ENCODE peak calls at places on chromosome 12, in four cellular contexts. S, U, B and E are unnamed samples.

GRCh38 chr12:13277278-13277677 is 80.8 kb downstream of the EMP1 start:
- DNase-seq in S (no peak), B (no peak), U (no peak), E (no peak)

GRCh38 chr12:12272869-12273268 is 6.0 kb upstream of the LRP6 start:
- DNase-seq in B (peak; percentile 5), S (no peak), U (no peak), E (peak; percentile 36)

GRCh38 chr12:20604408-20604807 is 90.7 kb upstream of the SLCO1C1 start:
- DNase-seq in S (no peak), U (no peak), B (no peak), E (no peak)

GRCh38 chr12:3148366-3149000 is 71.3 kb downstream of the TSPAN9 start:
- DNase-seq in S (peak; percentile 40), B (no peak), U (peak; percentile 78), E (no peak)

GRCh38 chr12:2794261-2794735 is 472 bp upstream of the FKBP4 start:
- DNase-seq in S (peak; percentile 48), B (no peak), U (peak; percentile 57), E (no peak)

GRCh38 chr12:34186492-34186891 is 164.2 kb downstream of the ALG10 start:
- DNase-seq in B (no peak), U (no peak), S (no peak), E (no peak)

GRCh38 chr12:95279835-95280234 is 62.2 kb downstream of the VEZT start:
- DNase-seq in U (no peak), B (no peak), S (no peak), E (no peak)

GRCh38 chr12:119594399-119594730 is 791 bp downstream of the TMEM233 start:
- DNase-seq in S (no peak), U (peak; percentile 63), B (peak; percentile 27), E (no peak)

GRCh38 chr12:115253049-115253448 is 569.1 kb upstream of the TBX3 start:
- DNase-seq in B (no peak), U (no peak), S (no peak), E (no peak)

GRCh38 chr12:76762556-76762955 is 1.4 kb upstream of the ZDHHC17 start:
- DNase-seq in B (no peak), S (no peak), U (no peak), E (peak; percentile 8)

GRCh38 chr12:40222247-40222646 is 2.5 kb upstream of the LRRK2 start:
- DNase-seq in B (peak; percentile 6), U (no peak), S (peak; percentile 19), E (peak; percentile 70)

GRCh38 chr12:19971396-19971802 is 396.9 kb upstream of the PDE3A start:
- DNase-seq in U (no peak), S (peak; percentile 20), B (peak; percentile 91), E (peak; percentile 41)

GRCh38 chr12:25433581-25434325 is 119.3 kb downstream of the LMNTD1 start:
- DNase-seq in B (peak; percentile 57), U (no peak), S (peak; percentile 30), E (no peak)

GRCh38 chr12:75706786-75707605 is 195.6 kb upstream of the KRR1 start:
- DNase-seq in S (peak; percentile 89), B (peak; percentile 77), U (no peak), E (peak; percentile 83)

GRCh38 chr12:85617307-85618091 is 218.7 kb downstream of the RASSF9 start:
- DNase-seq in U (no peak), S (no peak), B (no peak), E (no peak)

GRCh38 chr12:34403706-34404376 is 381.5 kb downstream of the ALG10 start:
- DNase-seq in S (no peak), B (no peak), U (peak; percentile 26), E (no peak)

GRCh38 chr12:32198555-32198954 is 91.9 kb downstream of the BICD1 start:
- DNase-seq in S (no peak), U (no peak), B (no peak), E (peak; percentile 74)

GRCh38 chr12:122051231-122051876 is 27.2 kb upstream of the MLXIP start:
- DNase-seq in S (peak; percentile 61), U (peak; percentile 78), B (no peak), E (peak; percentile 30)

GRCh38 chr12:108190529-108190928 is 61.4 kb downstream of the WSCD2 start:
- DNase-seq in U (no peak), S (no peak), B (no peak), E (no peak)

GRCh38 chr12:92608418-92609091 is 94.2 kb upstream of the PLEKHG7 start:
- DNase-seq in U (no peak), S (peak; percentile 70), B (peak; percentile 56), E (peak; percentile 67)

GRCh38 chr12:117334098-117334497 is 27.3 kb downstream of the NOS1 start:
- DNase-seq in S (no peak), U (no peak), B (no peak), E (no peak)

GRCh38 chr12:101608301-101609133 is 13.7 kb downstream of the MYBPC1 start:
- DNase-seq in S (no peak), U (peak; percentile 90), B (no peak), E (no peak)

GRCh38 chr12:96497800-96498199 is 8.4 kb downstream of the CFAP54 start:
- DNase-seq in S (peak; percentile 42), B (no peak), U (no peak), E (no peak)

GRCh38 chr12:104462931-104463339 is 6.2 kb downstream of the CHST11 start:
- DNase-seq in U (no peak), S (no peak), B (no peak), E (no peak)
- H3K4me3 ChIP-seq in U (no peak overlapping the region), S (no peak overlapping the region), B (no peak overlapping the region), E (no peak overlapping the region)

GRCh38 chr12:22986997-22987396 is 362.0 kb downstream of the ETNK1 start:
- DNase-seq in S (no peak), U (no peak), B (no peak), E (peak; percentile 18)

GRCh38 chr12:22979854-22980253 is 354.9 kb downstream of the ETNK1 start:
- DNase-seq in U (no peak), B (no peak), S (no peak), E (peak; percentile 85)

GRCh38 chr12:22982635-22983034 is 357.7 kb downstream of the ETNK1 start:
- DNase-seq in S (no peak), U (no peak), B (no peak), E (no peak)

GRCh38 chr12:22978962-22979361 is 354.0 kb downstream of the ETNK1 start:
- DNase-seq in S (peak; percentile 96), B (peak; percentile 93), U (no peak), E (peak; percentile 92)

GRCh38 chr12:22981711-22982110 is 356.7 kb downstream of the ETNK1 start:
- DNase-seq in U (no peak), B (peak; percentile 46), S (peak; percentile 75), E (peak; percentile 64)
- TF ChIP-seq CTCF in U (no peak), B (peak; percentile 33), S (no peak), E (no peak)

DNA sequence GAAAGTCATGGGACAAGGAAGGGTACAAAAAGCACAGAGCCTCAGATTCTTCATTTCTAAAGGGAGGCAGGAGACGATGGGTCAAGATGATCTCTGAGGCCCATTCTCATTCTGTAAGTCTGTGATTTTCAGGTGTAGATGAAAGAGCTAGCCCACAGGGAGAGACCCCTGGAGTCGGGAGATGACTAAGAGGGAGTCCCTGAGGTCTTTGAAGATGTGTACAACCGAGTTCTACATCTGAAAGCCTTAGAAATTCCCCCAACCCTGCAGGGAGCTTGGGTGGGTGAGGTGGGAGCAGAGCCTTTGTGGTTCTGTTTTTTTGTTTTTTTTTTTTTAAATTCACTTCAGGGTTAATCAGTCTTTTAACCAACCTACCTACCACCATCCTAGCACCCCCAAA is 3.1 kb downstream of the WNT10B start:
- DNase-seq in U (no peak), B (no peak), S (no peak), E (no peak)
- H3K4me3 ChIP-seq in U (no peak overlapping the region), B (no peak overlapping the region), S (no peak overlapping the region), E (no peak overlapping the region)

GRCh38 chr12:100163416-100164152 is 20.9 kb upstream of the BLTP3B start:
- DNase-seq in S (peak; percentile 41), B (peak; percentile 35), U (peak; percentile 84), E (peak; percentile 53)
- TF ChIP-seq CTCF in S (no peak), B (no peak), U (peak; percentile 17), E (peak; percentile 14)

DNA sequence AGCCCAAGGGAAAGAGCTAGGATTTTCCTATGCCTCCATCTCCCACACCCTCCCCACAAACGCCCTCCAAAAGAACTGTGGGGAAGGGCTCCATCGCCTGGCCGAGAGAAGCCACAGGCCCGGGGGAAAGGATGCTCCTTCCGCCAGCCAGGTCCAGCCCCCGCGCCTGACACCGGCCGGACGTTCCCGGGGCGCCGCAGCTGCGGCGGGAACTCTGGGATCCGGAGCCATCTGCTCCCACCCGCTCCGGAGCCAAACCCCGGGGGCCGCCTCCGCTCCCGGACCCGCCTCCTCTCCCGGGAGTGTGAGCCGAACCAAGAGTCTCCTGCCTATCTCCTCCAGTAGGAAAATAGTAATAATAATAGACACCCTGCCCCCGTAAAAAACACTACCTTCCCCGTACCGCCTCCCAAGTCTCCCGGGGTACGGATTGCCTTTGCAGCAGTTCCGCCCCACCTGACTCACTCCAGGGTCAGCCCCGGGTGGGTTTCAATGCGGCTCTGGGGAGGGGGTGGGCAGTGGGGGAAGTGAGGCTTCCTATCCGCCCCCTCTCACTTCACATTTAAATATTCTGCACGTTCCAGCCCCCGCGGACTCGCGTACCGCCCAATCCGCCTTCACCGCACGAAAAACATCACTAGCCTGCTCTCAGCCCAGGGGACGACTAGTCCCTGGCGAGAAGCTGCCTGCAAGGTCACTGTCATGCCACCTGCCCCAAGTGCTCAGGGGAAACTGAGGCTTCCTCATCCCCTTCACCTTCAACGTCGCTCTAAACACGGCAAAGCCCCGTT is 2.4 kb downstream of the AGAP2 start:
- DNase-seq in B (no peak), U (no peak), S (no peak), E (peak; percentile 30)
- H3K4me3 ChIP-seq in B (peak overlapping the region; percentile 12), U (peak overlapping the region; percentile 65), S (no peak overlapping the region), E (no peak overlapping the region)

GRCh38 chr12:6688543-6688999 is 604 bp downstream of the ZNF384 start:
- DNase-seq in S (no peak), U (no peak), B (no peak), E (no peak)

GRCh38 chr12:6692888-6693287 is 3.7 kb upstream of the ZNF384 start:
- DNase-seq in B (no peak), S (no peak), U (no peak), E (no peak)

GRCh38 chr12:6685814-6686213 is 3.4 kb downstream of the ZNF384 start:
- DNase-seq in S (no peak), B (no peak), U (no peak), E (no peak)

GRCh38 chr12:6691473-6691872 is 2.3 kb upstream of the ZNF384 start:
- DNase-seq in U (no peak), B (peak; percentile 12), S (no peak), E (peak; percentile 22)

DNA sequence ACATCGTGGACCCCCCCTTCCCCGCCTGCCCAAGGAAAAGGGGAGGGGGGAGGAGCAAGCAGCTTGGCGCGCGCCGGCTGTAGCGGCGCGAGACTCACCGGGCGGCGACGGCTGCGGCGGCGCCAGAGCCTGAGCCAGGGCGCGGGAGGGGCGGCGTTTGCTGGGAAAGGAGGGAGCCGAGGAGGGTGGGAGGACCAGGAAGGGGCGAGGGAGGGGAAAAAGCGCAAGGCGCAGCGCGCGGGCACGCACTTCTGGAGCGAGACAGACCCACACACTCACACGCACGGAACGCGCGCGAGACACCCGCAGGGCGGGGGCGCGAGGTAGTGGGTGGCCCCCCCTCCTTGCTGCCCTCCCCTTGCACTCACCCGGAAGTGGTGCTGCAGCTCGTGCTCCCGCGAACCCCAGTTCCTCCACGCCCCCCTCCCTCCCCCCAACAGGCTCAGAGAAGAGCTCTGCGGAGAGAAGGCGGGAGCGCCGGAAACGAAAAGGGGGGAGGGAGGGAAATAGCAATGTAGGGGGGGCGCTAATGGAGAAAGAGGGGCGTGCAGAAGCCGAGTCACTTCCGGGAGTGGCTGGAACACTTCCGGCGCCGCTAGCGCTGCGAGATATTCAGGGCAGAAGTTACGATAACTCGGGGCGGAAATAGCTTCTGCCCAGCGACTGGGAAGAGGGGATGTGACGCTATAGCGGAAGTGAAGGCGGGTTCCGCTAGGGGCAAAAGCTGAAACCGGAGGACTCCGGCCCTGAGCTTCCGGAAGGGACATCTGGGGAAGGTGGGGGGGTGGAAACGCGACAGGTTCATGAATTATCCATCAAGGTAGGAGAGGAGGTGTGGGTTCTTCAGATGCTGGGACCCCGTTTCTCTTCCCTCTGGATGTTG is at the start of gene ZNF384:
- DNase-seq in U (peak; percentile 98), B (peak; percentile 99), S (peak; percentile 99), E (peak; percentile 99)
- TF ChIP-seq CTCF in U (peak; percentile 6), B (peak; percentile 6), S (no peak), E (peak; percentile 1)